ENCODE peak calls at places on chromosomes 3 and 15, in four cellular contexts. D, X, R and I are unnamed samples.

GRCh38 chr3:62686486-62686885 is 188.7 kb downstream of the CADPS start:
- DNase-seq in D (no peak), X (no peak), R (no peak), I (no peak)

GRCh38 chr15:54365001-54365400 is 386.8 kb downstream of the UNC13C start:
- DNase-seq in D (no peak), X (no peak), R (no peak), I (no peak)

GRCh38 chr3:182139627-182140357 is 428.1 kb downstream of the SOX2 start:
- DNase-seq in D (no peak), X (no peak), R (no peak), I (no peak)

GRCh38 chr3:76728411-76728810 is 311.5 kb upstream of the ROBO2 start:
- DNase-seq in D (no peak), X (no peak), R (no peak), I (no peak)

GRCh38 chr3:112640864-112641751 is at the start of gene CCDC80:
- DNase-seq in D (no peak), X (peak; percentile 93), R (no peak), I (peak; percentile 43)

GRCh38 chr3:144915202-144915601 is 943.6 kb downstream of the DIPK2A start:
- DNase-seq in D (no peak), X (no peak), R (no peak), I (no peak)

GRCh38 chr3:42755681-42756578 is 17.1 kb downstream of the CCDC13 start:
- DNase-seq in D (peak; percentile 29), X (peak; percentile 30), R (peak; percentile 40), I (peak; percentile 32)

GRCh38 chr3:152159328-152159727 is 109.4 kb upstream of the MBNL1 start:
- DNase-seq in D (no peak), X (no peak), R (no peak), I (no peak)